ENCODE peak calls at places on chromosome 17, in eight cellular contexts. One of them, this sample, is unnamed.

GRCh38 chr17:6753006-6753445 is 2.8 kb upstream of the XAF1 start:
- DNase-seq in SK-N-SH: no peak
- DNase-seq in endothelial cell of umbilical vein: peak; percentile 87
- DNase-seq in H1: no peak
- DNase-seq in HCT116: no peak
- DNase-seq in GM12878: no peak
- DNase-seq in K562: no peak
- DNase-seq in HepG2: peak; percentile 11
- DNase-seq in this sample: no peak

GRCh38 chr17:7237761-7238417 is 1.4 kb downstream of the PHF23 start:
- DNase-seq in SK-N-SH: peak; percentile 83
- DNase-seq in endothelial cell of umbilical vein: peak; percentile 47
- DNase-seq in H1: no peak
- DNase-seq in HCT116: no peak
- DNase-seq in GM12878: no peak
- DNase-seq in K562: peak; percentile 83
- DNase-seq in HepG2: peak; percentile 68
- DNase-seq in this sample: no peak

GRCh38 chr17:49223517-49224197 is 6.9 kb downstream of the PHOSPHO1 start:
- DNase-seq in SK-N-SH: peak; percentile 89
- DNase-seq in endothelial cell of umbilical vein: no peak
- DNase-seq in H1: no peak
- DNase-seq in HCT116: peak; percentile 21
- DNase-seq in GM12878: no peak
- DNase-seq in K562: peak; percentile 68
- DNase-seq in HepG2: no peak
- DNase-seq in this sample: no peak

GRCh38 chr17:55806745-55807466 is 56.1 kb downstream of the PCTP start:
- DNase-seq in SK-N-SH: no peak
- DNase-seq in endothelial cell of umbilical vein: no peak
- DNase-seq in H1: no peak
- DNase-seq in HCT116: no peak
- DNase-seq in GM12878: no peak
- DNase-seq in K562: no peak
- DNase-seq in HepG2: no peak
- DNase-seq in this sample: no peak

GRCh38 chr17:17750881-17751280 is 69.6 kb downstream of the RAI1 start:
- DNase-seq in SK-N-SH: no peak
- DNase-seq in endothelial cell of umbilical vein: no peak
- DNase-seq in H1: no peak
- DNase-seq in HCT116: no peak
- DNase-seq in GM12878: peak; percentile 47
- DNase-seq in K562: no peak
- DNase-seq in HepG2: no peak
- DNase-seq in this sample: no peak

GRCh38 chr17:69716571-69716970 is 302.1 kb downstream of the MAP2K6 start:
- DNase-seq in SK-N-SH: no peak
- DNase-seq in endothelial cell of umbilical vein: no peak
- DNase-seq in H1: no peak
- DNase-seq in HCT116: no peak
- DNase-seq in GM12878: no peak
- DNase-seq in K562: no peak
- DNase-seq in HepG2: no peak
- DNase-seq in this sample: no peak

GRCh38 chr17:58332720-58333395 is 4.3 kb upstream of the TSPOAP1 start:
- DNase-seq in SK-N-SH: peak; percentile 28
- DNase-seq in endothelial cell of umbilical vein: no peak
- DNase-seq in H1: no peak
- DNase-seq in HCT116: no peak
- DNase-seq in GM12878: no peak
- DNase-seq in K562: no peak
- DNase-seq in HepG2: no peak
- DNase-seq in this sample: no peak

GRCh38 chr17:42472709-42473521 is 14.2 kb downstream of the ATP6V0A1 start:
- DNase-seq in SK-N-SH: no peak
- DNase-seq in endothelial cell of umbilical vein: no peak
- DNase-seq in H1: no peak
- DNase-seq in HCT116: no peak
- DNase-seq in GM12878: no peak
- DNase-seq in K562: peak; percentile 1
- DNase-seq in HepG2: no peak
- DNase-seq in this sample: no peak

GRCh38 chr17:78667091-78667490 is 89.9 kb upstream of the DNAH17 start:
- DNase-seq in SK-N-SH: no peak
- DNase-seq in endothelial cell of umbilical vein: no peak
- DNase-seq in H1: no peak
- DNase-seq in HCT116: no peak
- DNase-seq in GM12878: no peak
- DNase-seq in K562: no peak
- DNase-seq in HepG2: no peak
- DNase-seq in this sample: no peak

GRCh38 chr17:78664476-78665384 is 87.5 kb upstream of the DNAH17 start:
- DNase-seq in SK-N-SH: no peak
- DNase-seq in endothelial cell of umbilical vein: peak; percentile 73
- DNase-seq in H1: no peak
- DNase-seq in HCT116: no peak
- DNase-seq in GM12878: no peak
- DNase-seq in K562: no peak
- DNase-seq in HepG2: peak; percentile 71
- DNase-seq in this sample: no peak

GRCh38 chr17:78667741-78668640 is 90.8 kb upstream of the DNAH17 start:
- DNase-seq in SK-N-SH: no peak
- DNase-seq in endothelial cell of umbilical vein: no peak
- DNase-seq in H1: no peak
- DNase-seq in HCT116: no peak
- DNase-seq in GM12878: no peak
- DNase-seq in K562: no peak
- DNase-seq in HepG2: no peak
- DNase-seq in this sample: no peak

GRCh38 chr17:78665385-78665951 is 88.3 kb upstream of the DNAH17 start:
- DNase-seq in SK-N-SH: no peak
- DNase-seq in endothelial cell of umbilical vein: no peak
- DNase-seq in H1: no peak
- DNase-seq in HCT116: no peak
- DNase-seq in GM12878: no peak
- DNase-seq in K562: no peak
- DNase-seq in HepG2: no peak
- DNase-seq in this sample: no peak

DNA sequence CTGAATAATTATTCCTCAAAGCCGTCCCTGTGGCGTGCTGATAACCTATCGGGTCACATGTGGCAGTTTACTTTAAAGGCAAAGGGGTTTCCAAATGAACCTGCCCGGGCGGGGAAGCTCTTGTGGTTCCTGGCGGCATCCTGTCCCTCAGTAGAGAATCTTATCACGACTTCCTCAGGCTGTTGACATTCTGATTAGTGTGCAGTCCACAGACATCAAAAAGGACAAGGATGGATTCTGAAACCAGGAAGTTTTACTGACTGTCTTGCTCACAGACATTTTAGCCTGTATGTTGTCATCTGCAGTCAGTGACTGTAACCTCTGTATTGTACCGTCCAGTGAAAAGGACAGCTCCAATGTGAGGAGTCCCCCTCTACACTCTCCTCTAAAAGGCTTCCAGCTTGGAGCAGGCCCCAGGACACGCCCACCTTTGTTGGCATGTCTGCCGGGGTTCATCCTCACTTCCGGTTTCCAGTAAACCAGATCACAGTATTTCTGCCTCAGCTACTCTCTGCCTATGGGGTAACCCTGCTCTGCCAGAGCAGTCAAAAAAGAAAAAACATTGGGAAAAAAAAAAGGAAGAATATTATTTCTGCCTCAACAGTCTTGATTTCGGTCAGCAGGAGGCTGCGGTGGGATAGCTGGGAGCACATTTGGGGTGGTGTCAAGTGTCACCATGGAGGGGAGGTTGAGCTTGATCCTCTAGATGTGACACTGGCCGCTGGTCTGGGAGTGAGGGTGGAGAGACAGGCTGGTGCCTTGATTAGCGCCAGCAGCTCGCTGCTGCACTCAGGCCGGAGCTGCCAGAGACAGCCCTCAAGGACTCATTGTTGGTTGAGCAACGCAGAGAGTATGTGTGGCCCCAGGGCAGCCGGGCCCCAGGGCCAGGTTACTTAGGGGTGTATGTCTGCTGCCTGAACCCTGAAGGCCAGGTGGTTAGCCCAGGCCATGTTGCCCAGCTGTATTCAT is 89.0 kb upstream of the DNAH17 start:
- DNase-seq in SK-N-SH: no peak
- DNase-seq in endothelial cell of umbilical vein: peak; percentile 94
- DNase-seq in H1: no peak
- DNase-seq in HCT116: no peak
- DNase-seq in GM12878: no peak
- DNase-seq in K562: peak; percentile 93
- DNase-seq in HepG2: peak; percentile 88
- DNase-seq in this sample: no peak
- H3K9ac ChIP-seq in SK-N-SH: no peak overlapping the region
- H3K9ac ChIP-seq in endothelial cell of umbilical vein: peak overlapping the region; percentile 62
- H3K9ac ChIP-seq in H1: no peak overlapping the region
- H3K9ac ChIP-seq in HCT116: no peak overlapping the region
- H3K9ac ChIP-seq in GM12878: no peak overlapping the region
- H3K9ac ChIP-seq in K562: no peak overlapping the region
- H3K9ac ChIP-seq in HepG2: peak overlapping the region; percentile 10
- H3K9ac ChIP-seq in this sample: no peak overlapping the region

GRCh38 chr17:40153603-40154238 is 13.4 kb downstream of the CASC3 start:
- DNase-seq in SK-N-SH: no peak
- DNase-seq in endothelial cell of umbilical vein: no peak
- DNase-seq in H1: no peak
- DNase-seq in HCT116: no peak
- DNase-seq in GM12878: no peak
- DNase-seq in K562: no peak
- DNase-seq in HepG2: no peak
- DNase-seq in this sample: no peak

GRCh38 chr17:40157972-40158371 is 17.6 kb downstream of the CASC3 start:
- DNase-seq in SK-N-SH: no peak
- DNase-seq in endothelial cell of umbilical vein: no peak
- DNase-seq in H1: no peak
- DNase-seq in HCT116: no peak
- DNase-seq in GM12878: no peak
- DNase-seq in K562: no peak
- DNase-seq in HepG2: no peak
- DNase-seq in this sample: no peak

GRCh38 chr17:40159456-40159855 is 17.8 kb upstream of the RAPGEFL1 start:
- DNase-seq in SK-N-SH: no peak
- DNase-seq in endothelial cell of umbilical vein: no peak
- DNase-seq in H1: no peak
- DNase-seq in HCT116: no peak
- DNase-seq in GM12878: no peak
- DNase-seq in K562: no peak
- DNase-seq in HepG2: no peak
- DNase-seq in this sample: no peak

GRCh38 chr17:40158438-40158837 is 18.1 kb downstream of the CASC3 start:
- DNase-seq in SK-N-SH: no peak
- DNase-seq in endothelial cell of umbilical vein: no peak
- DNase-seq in H1: no peak
- DNase-seq in HCT116: no peak
- DNase-seq in GM12878: no peak
- DNase-seq in K562: no peak
- DNase-seq in HepG2: no peak
- DNase-seq in this sample: no peak
- H3K36me3 ChIP-seq in SK-N-SH: peaks cover 39% of the 10 kb centered on the region
- H3K36me3 ChIP-seq in endothelial cell of umbilical vein: peaks cover 24% of the 10 kb centered on the region
- H3K36me3 ChIP-seq in H1: peaks cover 34% of the 10 kb centered on the region
- H3K36me3 ChIP-seq in HCT116: peaks cover 23% of the 10 kb centered on the region
- H3K36me3 ChIP-seq in GM12878: peaks cover 9% of the 10 kb centered on the region
- H3K36me3 ChIP-seq in K562: peaks cover 70% of the 10 kb centered on the region
- H3K36me3 ChIP-seq in HepG2: peaks cover 58% of the 10 kb centered on the region
- H3K36me3 ChIP-seq in this sample: peaks cover 74% of the 10 kb centered on the region

DNA sequence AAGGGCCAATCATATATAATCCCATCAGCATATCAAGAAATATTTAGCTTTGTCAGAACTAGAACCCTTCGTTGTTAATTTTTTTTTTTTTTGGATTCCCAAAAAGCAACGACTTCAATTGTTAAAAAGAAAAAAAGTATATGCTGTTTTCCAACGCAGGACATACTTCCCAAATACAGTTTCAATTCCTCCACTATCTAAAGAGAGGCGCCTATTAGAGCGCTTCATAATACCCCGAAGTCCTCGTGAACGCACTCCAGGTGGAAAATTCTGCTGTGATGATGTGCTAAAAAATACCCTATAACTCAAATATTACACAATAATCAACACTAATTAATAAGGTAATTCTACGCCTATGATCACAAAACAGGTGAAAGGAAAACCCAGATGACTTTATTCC is 20.8 kb downstream of the GNA13 start:
- DNase-seq in SK-N-SH: no peak
- DNase-seq in endothelial cell of umbilical vein: no peak
- DNase-seq in H1: no peak
- DNase-seq in HCT116: no peak
- DNase-seq in GM12878: no peak
- DNase-seq in K562: no peak
- DNase-seq in HepG2: no peak
- DNase-seq in this sample: no peak
- TF ChIP-seq POLR2AphosphoS5 in SK-N-SH: no peak
- TF ChIP-seq POLR2AphosphoS5 in endothelial cell of umbilical vein: no peak
- TF ChIP-seq POLR2AphosphoS5 in H1: no peak
- TF ChIP-seq POLR2AphosphoS5 in HCT116: no peak
- TF ChIP-seq POLR2AphosphoS5 in GM12878: no peak
- TF ChIP-seq POLR2AphosphoS5 in K562: no peak
- TF ChIP-seq POLR2AphosphoS5 in HepG2: no peak
- TF ChIP-seq POLR2AphosphoS5 in this sample: no peak

GRCh38 chr17:10051112-10051511 is 146.0 kb upstream of the RCVRN start:
- DNase-seq in SK-N-SH: no peak
- DNase-seq in endothelial cell of umbilical vein: no peak
- DNase-seq in H1: no peak
- DNase-seq in HCT116: no peak
- DNase-seq in GM12878: no peak
- DNase-seq in K562: no peak
- DNase-seq in HepG2: no peak
- DNase-seq in this sample: no peak
- H3K9ac ChIP-seq in SK-N-SH: no peak overlapping the region
- H3K9ac ChIP-seq in endothelial cell of umbilical vein: no peak overlapping the region
- H3K9ac ChIP-seq in H1: no peak overlapping the region
- H3K9ac ChIP-seq in HCT116: no peak overlapping the region
- H3K9ac ChIP-seq in GM12878: peak overlapping the region; percentile 55
- H3K9ac ChIP-seq in K562: no peak overlapping the region
- H3K9ac ChIP-seq in HepG2: no peak overlapping the region
- H3K9ac ChIP-seq in this sample: no peak overlapping the region

GRCh38 chr17:1351275-1351674 is 48.7 kb downstream of the YWHAE start:
- DNase-seq in SK-N-SH: no peak
- DNase-seq in endothelial cell of umbilical vein: no peak
- DNase-seq in H1: no peak
- DNase-seq in HCT116: no peak
- DNase-seq in GM12878: no peak
- DNase-seq in K562: no peak
- DNase-seq in HepG2: no peak
- DNase-seq in this sample: no peak
- H3K36me3 ChIP-seq in SK-N-SH: peaks cover 66% of the 10 kb centered on the region
- H3K36me3 ChIP-seq in endothelial cell of umbilical vein: peaks cover 27% of the 10 kb centered on the region
- H3K36me3 ChIP-seq in H1: peaks cover 73% of the 10 kb centered on the region
- H3K36me3 ChIP-seq in HCT116: peaks cover 39% of the 10 kb centered on the region
- H3K36me3 ChIP-seq in GM12878: peaks cover 11% of the 10 kb centered on the region
- H3K36me3 ChIP-seq in K562: peaks cover 79% of the 10 kb centered on the region
- H3K36me3 ChIP-seq in HepG2: peaks cover 66% of the 10 kb centered on the region
- H3K36me3 ChIP-seq in this sample: peaks cover 82% of the 10 kb centered on the region

This sample was measured in SK-N-MC.